ENCODE peak calls at places on chromosomes 7 and 10, in nine cellular contexts. One of them, this sample, is unnamed.

GRCh38 chr7:94706991-94707390 is 51.1 kb upstream of the SGCE start:
- DNase-seq in cardiac fibroblast: no peak
- DNase-seq in CD8-positive, alpha-beta T cell: no peak
- DNase-seq in A673: no peak
- DNase-seq in endodermal cell: no peak
- DNase-seq in dorsolateral prefrontal cortex: no peak
- DNase-seq in fibroblast of mammary gland: no peak
- DNase-seq in kidney: no peak
- DNase-seq in bronchial epithelial cell: no peak
- DNase-seq in this sample: peak

GRCh38 chr10:110076559-110077318 is 69.0 kb downstream of the ADD3 start:
- DNase-seq in bronchial epithelial cell: peak
- DNase-seq in fibroblast of mammary gland: peak
- DNase-seq in CD8-positive, alpha-beta T cell: no peak
- DNase-seq in A673: peak
- DNase-seq in cardiac fibroblast: peak
- DNase-seq in kidney: no peak
- DNase-seq in dorsolateral prefrontal cortex: no peak
- DNase-seq in endodermal cell: no peak
- DNase-seq in this sample: peak

GRCh38 chr7:46029111-46029704 is 108.1 kb upstream of the IGFBP3 start:
- DNase-seq in endodermal cell: no peak
- DNase-seq in A673: no peak
- DNase-seq in cardiac fibroblast: no peak
- DNase-seq in kidney: no peak
- DNase-seq in fibroblast of mammary gland: no peak
- DNase-seq in dorsolateral prefrontal cortex: no peak
- DNase-seq in bronchial epithelial cell: no peak
- DNase-seq in CD8-positive, alpha-beta T cell: no peak
- DNase-seq in this sample: no peak

GRCh38 chr7:5284304-5285281 is 1.9 kb downstream of the SLC29A4 start:
- DNase-seq in fibroblast of mammary gland: peak
- DNase-seq in bronchial epithelial cell: peak
- DNase-seq in endodermal cell: peak
- DNase-seq in cardiac fibroblast: peak
- DNase-seq in dorsolateral prefrontal cortex: peak
- DNase-seq in kidney: peak
- DNase-seq in A673: peak
- DNase-seq in CD8-positive, alpha-beta T cell: no peak
- DNase-seq in this sample: no peak

GRCh38 chr7:50709151-50709550 is 73.5 kb downstream of the GRB10 start:
- DNase-seq in fibroblast of mammary gland: no peak
- DNase-seq in dorsolateral prefrontal cortex: no peak
- DNase-seq in endodermal cell: no peak
- DNase-seq in cardiac fibroblast: no peak
- DNase-seq in kidney: no peak
- DNase-seq in A673: no peak
- DNase-seq in CD8-positive, alpha-beta T cell: no peak
- DNase-seq in bronchial epithelial cell: no peak
- DNase-seq in this sample: no peak

GRCh38 chr7:85023066-85023687 is 163.7 kb downstream of the SEMA3D start:
- DNase-seq in kidney: no peak
- DNase-seq in endodermal cell: peak
- DNase-seq in fibroblast of mammary gland: peak
- DNase-seq in dorsolateral prefrontal cortex: peak
- DNase-seq in bronchial epithelial cell: peak
- DNase-seq in CD8-positive, alpha-beta T cell: no peak
- DNase-seq in cardiac fibroblast: peak
- DNase-seq in A673: peak
- DNase-seq in this sample: no peak

GRCh38 chr7:120023494-120024167 is 249.3 kb upstream of the KCND2 start:
- DNase-seq in dorsolateral prefrontal cortex: no peak
- DNase-seq in fibroblast of mammary gland: peak
- DNase-seq in A673: no peak
- DNase-seq in kidney: no peak
- DNase-seq in CD8-positive, alpha-beta T cell: no peak
- DNase-seq in endodermal cell: no peak
- DNase-seq in bronchial epithelial cell: no peak
- DNase-seq in cardiac fibroblast: peak
- DNase-seq in this sample: no peak

GRCh38 chr10:20267734-20268133 is 451.5 kb downstream of the PLXDC2 start:
- DNase-seq in endodermal cell: no peak
- DNase-seq in fibroblast of mammary gland: no peak
- DNase-seq in dorsolateral prefrontal cortex: no peak
- DNase-seq in A673: no peak
- DNase-seq in kidney: no peak
- DNase-seq in cardiac fibroblast: no peak
- DNase-seq in bronchial epithelial cell: no peak
- DNase-seq in CD8-positive, alpha-beta T cell: no peak
- DNase-seq in this sample: no peak

GRCh38 chr7:79287976-79288375 is 165.5 kb downstream of the MAGI2 start:
- DNase-seq in endodermal cell: no peak
- DNase-seq in dorsolateral prefrontal cortex: no peak
- DNase-seq in fibroblast of mammary gland: peak
- DNase-seq in A673: no peak
- DNase-seq in bronchial epithelial cell: no peak
- DNase-seq in CD8-positive, alpha-beta T cell: no peak
- DNase-seq in cardiac fibroblast: no peak
- DNase-seq in kidney: no peak
- DNase-seq in this sample: no peak

GRCh38 chr7:97421307-97421905 is 303.9 kb downstream of the SDHAF3 start:
- DNase-seq in dorsolateral prefrontal cortex: no peak
- DNase-seq in kidney: no peak
- DNase-seq in CD8-positive, alpha-beta T cell: no peak
- DNase-seq in fibroblast of mammary gland: no peak
- DNase-seq in bronchial epithelial cell: no peak
- DNase-seq in endodermal cell: no peak
- DNase-seq in A673: no peak
- DNase-seq in cardiac fibroblast: no peak
- DNase-seq in this sample: peak

GRCh38 chr7:15845868-15846267 is 159.4 kb upstream of the MEOX2 start:
- DNase-seq in bronchial epithelial cell: no peak
- DNase-seq in fibroblast of mammary gland: no peak
- DNase-seq in endodermal cell: no peak
- DNase-seq in CD8-positive, alpha-beta T cell: no peak
- DNase-seq in dorsolateral prefrontal cortex: no peak
- DNase-seq in kidney: no peak
- DNase-seq in A673: no peak
- DNase-seq in cardiac fibroblast: no peak
- DNase-seq in this sample: no peak

GRCh38 chr7:94451276-94451675 is 56.6 kb downstream of the COL1A2 start:
- DNase-seq in A673: no peak
- DNase-seq in CD8-positive, alpha-beta T cell: no peak
- DNase-seq in fibroblast of mammary gland: no peak
- DNase-seq in endodermal cell: no peak
- DNase-seq in kidney: no peak
- DNase-seq in cardiac fibroblast: no peak
- DNase-seq in bronchial epithelial cell: no peak
- DNase-seq in dorsolateral prefrontal cortex: no peak
- DNase-seq in this sample: no peak

GRCh38 chr10:19974138-19974537 is 157.9 kb downstream of the PLXDC2 start:
- DNase-seq in CD8-positive, alpha-beta T cell: no peak
- DNase-seq in cardiac fibroblast: no peak
- DNase-seq in bronchial epithelial cell: no peak
- DNase-seq in fibroblast of mammary gland: no peak
- DNase-seq in dorsolateral prefrontal cortex: no peak
- DNase-seq in A673: no peak
- DNase-seq in endodermal cell: no peak
- DNase-seq in kidney: no peak
- DNase-seq in this sample: no peak

GRCh38 chr10:28738200-28738599 is 60.9 kb downstream of the BAMBI start:
- DNase-seq in A673: no peak
- DNase-seq in kidney: no peak
- DNase-seq in CD8-positive, alpha-beta T cell: no peak
- DNase-seq in bronchial epithelial cell: no peak
- DNase-seq in fibroblast of mammary gland: peak
- DNase-seq in dorsolateral prefrontal cortex: no peak
- DNase-seq in endodermal cell: peak
- DNase-seq in cardiac fibroblast: no peak
- DNase-seq in this sample: no peak

GRCh38 chr7:85186083-85186520 is 754 bp downstream of the SEMA3D start:
- DNase-seq in A673: peak
- DNase-seq in kidney: peak
- DNase-seq in endodermal cell: peak
- DNase-seq in cardiac fibroblast: peak
- DNase-seq in CD8-positive, alpha-beta T cell: no peak
- DNase-seq in fibroblast of mammary gland: peak
- DNase-seq in bronchial epithelial cell: peak
- DNase-seq in dorsolateral prefrontal cortex: peak
- DNase-seq in this sample: no peak

GRCh38 chr7:123687727-123688126 is 32.1 kb downstream of the LMOD2 start:
- DNase-seq in CD8-positive, alpha-beta T cell: no peak
- DNase-seq in dorsolateral prefrontal cortex: no peak
- DNase-seq in endodermal cell: no peak
- DNase-seq in A673: no peak
- DNase-seq in cardiac fibroblast: no peak
- DNase-seq in bronchial epithelial cell: no peak
- DNase-seq in kidney: no peak
- DNase-seq in fibroblast of mammary gland: no peak
- DNase-seq in this sample: no peak

GRCh38 chr10:28111712-28112111 is 112.8 kb upstream of the ODAD2 start:
- DNase-seq in cardiac fibroblast: no peak
- DNase-seq in A673: no peak
- DNase-seq in dorsolateral prefrontal cortex: no peak
- DNase-seq in bronchial epithelial cell: no peak
- DNase-seq in fibroblast of mammary gland: peak
- DNase-seq in kidney: no peak
- DNase-seq in endodermal cell: no peak
- DNase-seq in CD8-positive, alpha-beta T cell: no peak
- DNase-seq in this sample: no peak

GRCh38 chr7:7911756-7912155 is 56.8 kb upstream of the GLCCI1 start:
- DNase-seq in kidney: no peak
- DNase-seq in fibroblast of mammary gland: no peak
- DNase-seq in A673: no peak
- DNase-seq in bronchial epithelial cell: no peak
- DNase-seq in cardiac fibroblast: no peak
- DNase-seq in dorsolateral prefrontal cortex: no peak
- DNase-seq in CD8-positive, alpha-beta T cell: no peak
- DNase-seq in endodermal cell: no peak
- DNase-seq in this sample: no peak

GRCh38 chr7:100177040-100178001 is at the start of the genes GPC2 and STAG3:
- DNase-seq in fibroblast of mammary gland: peak
- DNase-seq in kidney: peak
- DNase-seq in dorsolateral prefrontal cortex: peak
- DNase-seq in A673: peak
- DNase-seq in endodermal cell: peak
- DNase-seq in cardiac fibroblast: peak
- DNase-seq in CD8-positive, alpha-beta T cell: peak
- DNase-seq in bronchial epithelial cell: peak
- DNase-seq in this sample: peak

GRCh38 chr7:152054377-152055230 is 29.1 kb downstream of the GALNT11 start:
- DNase-seq in A673: peak
- DNase-seq in fibroblast of mammary gland: peak
- DNase-seq in cardiac fibroblast: peak
- DNase-seq in CD8-positive, alpha-beta T cell: no peak
- DNase-seq in bronchial epithelial cell: peak
- DNase-seq in kidney: no peak
- DNase-seq in dorsolateral prefrontal cortex: peak
- DNase-seq in endodermal cell: no peak
- DNase-seq in this sample: no peak

GRCh38 chr7:152056621-152057274 is 31.3 kb downstream of the GALNT11 start:
- DNase-seq in kidney: no peak
- DNase-seq in A673: no peak
- DNase-seq in endodermal cell: peak
- DNase-seq in fibroblast of mammary gland: no peak
- DNase-seq in CD8-positive, alpha-beta T cell: no peak
- DNase-seq in bronchial epithelial cell: no peak
- DNase-seq in dorsolateral prefrontal cortex: no peak
- DNase-seq in cardiac fibroblast: no peak
- DNase-seq in this sample: no peak

GRCh38 chr7:152059311-152059710 is 33.8 kb downstream of the GALNT11 start:
- DNase-seq in endodermal cell: no peak
- DNase-seq in CD8-positive, alpha-beta T cell: no peak
- DNase-seq in kidney: no peak
- DNase-seq in bronchial epithelial cell: no peak
- DNase-seq in A673: no peak
- DNase-seq in cardiac fibroblast: no peak
- DNase-seq in dorsolateral prefrontal cortex: no peak
- DNase-seq in fibroblast of mammary gland: no peak
- DNase-seq in this sample: no peak
- H3K4me3 ChIP-seq in endodermal cell: no peak
- H3K4me3 ChIP-seq in CD8-positive, alpha-beta T cell: no peak
- H3K4me3 ChIP-seq in kidney: no peak
- H3K4me3 ChIP-seq in bronchial epithelial cell: no peak
- H3K4me3 ChIP-seq in A673: no peak
- H3K4me3 ChIP-seq in cardiac fibroblast: no peak
- H3K4me3 ChIP-seq in dorsolateral prefrontal cortex: no peak
- H3K4me3 ChIP-seq in fibroblast of mammary gland: no peak
- H3K4me3 ChIP-seq in this sample: no peak

GRCh38 chr10:58627392-58627791 is 114.7 kb downstream of the BICC1 start:
- DNase-seq in dorsolateral prefrontal cortex: no peak
- DNase-seq in endodermal cell: no peak
- DNase-seq in CD8-positive, alpha-beta T cell: no peak
- DNase-seq in fibroblast of mammary gland: no peak
- DNase-seq in cardiac fibroblast: no peak
- DNase-seq in A673: no peak
- DNase-seq in kidney: no peak
- DNase-seq in bronchial epithelial cell: no peak
- DNase-seq in this sample: no peak
- TF ChIP-seq CTCF in dorsolateral prefrontal cortex: no peak
- TF ChIP-seq CTCF in endodermal cell: no peak
- TF ChIP-seq CTCF in CD8-positive, alpha-beta T cell: no peak
- TF ChIP-seq CTCF in fibroblast of mammary gland: no peak
- TF ChIP-seq CTCF in cardiac fibroblast: no peak
- TF ChIP-seq CTCF in A673: no peak
- TF ChIP-seq CTCF in kidney: no peak
- TF ChIP-seq CTCF in bronchial epithelial cell: no peak
- TF ChIP-seq CTCF in this sample: no peak

DNA sequence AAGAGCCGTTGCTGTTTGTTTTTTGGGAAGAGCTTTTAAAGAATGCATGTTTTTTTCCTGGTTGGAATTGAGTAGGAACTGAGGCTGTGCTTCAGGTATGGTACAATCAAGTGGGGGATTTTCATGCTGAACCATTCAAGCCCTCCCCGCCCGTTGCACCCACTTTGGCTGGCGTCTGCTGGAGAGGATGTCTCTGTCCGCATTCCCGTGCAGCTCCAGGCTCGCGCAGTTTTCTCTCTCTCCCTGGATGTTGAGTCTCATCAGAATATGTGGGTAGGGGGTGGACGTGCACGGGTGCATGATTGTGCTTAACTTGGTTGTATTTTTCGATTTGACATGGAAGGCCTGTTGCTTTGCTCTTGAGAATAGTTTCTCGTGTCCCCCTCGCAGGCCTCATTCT is 31.6 kb downstream of the PFKFB3 start:
- DNase-seq in fibroblast of mammary gland: no peak
- DNase-seq in endodermal cell: no peak
- DNase-seq in bronchial epithelial cell: no peak
- DNase-seq in dorsolateral prefrontal cortex: no peak
- DNase-seq in cardiac fibroblast: no peak
- DNase-seq in kidney: peak
- DNase-seq in A673: no peak
- DNase-seq in CD8-positive, alpha-beta T cell: no peak
- DNase-seq in this sample: no peak
- H3K4me3 ChIP-seq in fibroblast of mammary gland: no peak
- H3K4me3 ChIP-seq in endodermal cell: no peak
- H3K4me3 ChIP-seq in bronchial epithelial cell: no peak
- H3K4me3 ChIP-seq in dorsolateral prefrontal cortex: no peak
- H3K4me3 ChIP-seq in cardiac fibroblast: no peak
- H3K4me3 ChIP-seq in kidney: no peak
- H3K4me3 ChIP-seq in A673: no peak
- H3K4me3 ChIP-seq in CD8-positive, alpha-beta T cell: no peak
- H3K4me3 ChIP-seq in this sample: no peak

GRCh38 chr7:121891731-121892130 is 18.8 kb downstream of the PTPRZ1 start:
- DNase-seq in endodermal cell: no peak
- DNase-seq in cardiac fibroblast: no peak
- DNase-seq in dorsolateral prefrontal cortex: no peak
- DNase-seq in fibroblast of mammary gland: no peak
- DNase-seq in bronchial epithelial cell: no peak
- DNase-seq in A673: no peak
- DNase-seq in CD8-positive, alpha-beta T cell: no peak
- DNase-seq in kidney: no peak
- DNase-seq in this sample: no peak
- TF ChIP-seq CTCF in endodermal cell: peak
- TF ChIP-seq CTCF in cardiac fibroblast: no peak
- TF ChIP-seq CTCF in dorsolateral prefrontal cortex: no peak
- TF ChIP-seq CTCF in fibroblast of mammary gland: no peak
- TF ChIP-seq CTCF in bronchial epithelial cell: no peak
- TF ChIP-seq CTCF in A673: no peak
- TF ChIP-seq CTCF in CD8-positive, alpha-beta T cell: no peak
- TF ChIP-seq CTCF in kidney: no peak
- TF ChIP-seq CTCF in this sample: no peak